ENCODE peak calls at places on chromosomes 13 and 19, in five cellular contexts. W, D, Y, C and P are unnamed samples.

GRCh38 chr13:30830638-30830965 is 75.5 kb upstream of the MEDAG start:
- DNase-seq in Y (no peak), C (no peak), D (no peak), W (peak; percentile 22), P (no peak)

GRCh38 chr19:3682741-3683404 is 17.4 kb downstream of the PIP5K1C start:
- DNase-seq in C (no peak), Y (no peak), D (peak; percentile 72), W (peak; percentile 60), P (peak; percentile 79)

GRCh38 chr19:2166741-2167738 is 3.3 kb downstream of the DOT1L start:
- DNase-seq in W (peak; percentile 67), Y (peak; percentile 59), C (no peak), D (no peak), P (peak; percentile 89)

GRCh38 chr19:49988433-49988832 is 27.5 kb upstream of the SIGLEC11 start:
- DNase-seq in Y (no peak), W (peak; percentile 83), C (no peak), D (no peak), P (no peak)

GRCh38 chr19:49896863-49897621 is at the start of gene IL4I1:
- DNase-seq in C (peak; percentile 96), W (peak; percentile 42), Y (no peak), D (no peak), P (no peak)

GRCh38 chr13:20219585-20219984 is 12.5 kb downstream of the GJB6 start:
- DNase-seq in W (no peak), Y (no peak), C (peak; percentile 23), D (no peak), P (no peak)

GRCh38 chr13:30829788-30830637 is 76.1 kb upstream of the MEDAG start:
- DNase-seq in Y (no peak), C (no peak), W (no peak), D (no peak), P (no peak)

GRCh38 chr19:49589391-49589790 is 1.6 kb upstream of the PRR12 start:
- DNase-seq in C (no peak), D (no peak), W (no peak), Y (no peak), P (no peak)

GRCh38 chr13:81171065-81171647 is 830.2 kb upstream of the SPRY2 start:
- DNase-seq in W (no peak), Y (peak; percentile 3), D (peak; percentile 3), C (no peak), P (peak; percentile 12)

DNA sequence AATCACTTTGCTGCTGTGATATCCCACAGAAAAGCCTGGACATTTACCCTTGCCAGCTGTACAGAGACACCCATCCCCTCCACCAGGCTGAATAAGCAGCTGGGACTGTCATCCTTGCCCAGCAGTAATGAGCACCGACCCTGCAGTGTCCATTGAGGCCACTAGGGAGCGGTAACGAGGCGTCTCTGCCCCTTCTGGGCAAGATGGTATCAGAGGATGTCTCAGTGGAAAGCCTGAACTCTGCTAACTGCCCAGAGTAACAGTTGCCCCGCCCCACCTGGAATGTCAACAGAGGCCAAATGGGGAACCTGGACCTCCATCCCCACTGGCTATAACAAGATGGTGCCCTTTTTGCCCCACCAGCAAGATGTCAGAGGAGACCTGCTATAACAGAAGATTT is 22.8 kb upstream of the CEACAM20 start:
- DNase-seq in D (peak; percentile 70), Y (peak; percentile 81), W (no peak), C (no peak), P (peak; percentile 40)
- TF ChIP-seq RCOR1 in D (no peak), Y (no peak), W (no peak), C (no peak), P (no peak)

DNA sequence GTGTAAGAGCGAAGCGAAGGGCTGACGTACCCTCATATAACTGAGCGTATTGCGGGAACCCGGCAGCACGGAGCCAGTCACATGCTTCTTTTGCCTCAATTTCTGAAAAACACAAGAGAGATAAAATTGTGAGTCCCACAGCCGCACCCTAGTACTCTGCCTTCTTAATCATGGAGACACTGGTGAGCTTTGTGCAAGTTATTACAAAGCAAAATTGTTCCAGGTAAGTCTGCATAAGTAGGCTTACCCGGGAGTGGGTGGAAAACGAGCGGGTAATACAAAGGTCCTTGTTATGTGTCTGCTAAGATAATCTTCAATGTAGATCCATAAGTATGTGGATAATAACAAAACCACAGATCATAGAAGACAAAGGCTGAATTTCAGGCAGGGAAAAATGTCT is 118.0 kb downstream of the STARD13 start:
- DNase-seq in Y (no peak), W (no peak), C (no peak), D (no peak), P (no peak)
- TF ChIP-seq RCOR1 in Y (no peak), W (no peak), C (no peak), D (no peak), P (no peak)

DNA sequence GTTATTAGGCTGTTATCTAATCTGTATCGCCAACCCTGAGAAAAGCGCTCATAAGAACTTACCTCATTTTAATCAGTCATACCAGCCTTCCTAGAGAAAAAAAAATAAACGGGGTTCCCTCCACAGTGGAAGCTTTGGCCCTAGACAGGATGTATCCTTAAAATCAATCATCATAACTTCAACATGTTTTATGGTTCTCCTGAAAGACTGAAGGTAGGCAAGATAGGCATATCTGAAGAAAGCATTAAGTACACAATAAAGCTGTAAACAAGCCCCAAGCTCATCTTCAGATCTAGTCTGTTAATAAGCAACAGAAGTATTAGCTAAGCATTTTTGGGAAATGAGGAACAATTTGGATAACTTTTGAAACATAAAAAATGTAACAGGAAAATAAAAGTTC is 18.7 kb upstream of the SERP2 start:
- DNase-seq in D (no peak), W (no peak), C (no peak), Y (no peak), P (no peak)
- TF ChIP-seq RCOR1 in D (no peak), W (no peak), C (no peak), Y (no peak), P (no peak)

DNA sequence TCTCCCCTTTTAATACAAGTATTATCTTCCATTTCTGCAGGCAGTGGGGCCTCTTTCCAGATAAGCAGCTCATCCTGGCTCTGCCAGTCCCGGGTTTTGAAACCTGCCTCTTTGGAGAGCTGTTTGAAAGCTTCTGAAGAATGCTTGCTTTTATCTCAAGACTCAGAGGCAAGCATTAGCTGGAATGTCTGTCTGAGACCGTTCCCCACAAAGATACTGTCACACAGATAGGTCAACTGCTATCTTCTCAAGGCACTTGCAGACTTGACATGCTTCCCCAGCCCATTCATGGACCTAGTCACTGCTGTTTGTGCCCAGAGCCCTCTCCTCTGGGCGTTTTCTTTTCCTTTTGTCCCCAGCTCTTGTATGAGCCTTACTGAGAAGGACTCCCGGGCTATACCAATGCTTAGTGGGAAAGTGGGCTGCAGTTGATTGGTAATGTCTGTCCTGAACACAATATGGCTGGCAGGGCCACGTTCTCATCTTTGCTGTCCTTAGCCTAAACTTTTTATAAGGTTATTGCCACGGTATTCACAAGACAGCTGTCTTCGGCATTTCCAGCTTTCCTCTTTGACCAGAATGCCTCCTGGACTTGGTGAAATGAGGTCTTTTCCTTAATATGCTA is 13.4 kb downstream of the SERP2 start:
- DNase-seq in C (no peak), Y (no peak), W (no peak), D (peak; percentile 60), P (no peak)
- TF ChIP-seq RCOR1 in C (no peak), Y (no peak), W (no peak), D (peak; percentile 88), P (no peak)

GRCh38 chr19:31220540-31220939 is 128.7 kb downstream of the TSHZ3 start:
- DNase-seq in Y (peak; percentile 42), W (no peak), C (no peak), D (peak; percentile 14), P (no peak)
- TF ChIP-seq RCOR1 in Y (no peak), W (no peak), C (no peak), D (no peak), P (no peak)

DNA sequence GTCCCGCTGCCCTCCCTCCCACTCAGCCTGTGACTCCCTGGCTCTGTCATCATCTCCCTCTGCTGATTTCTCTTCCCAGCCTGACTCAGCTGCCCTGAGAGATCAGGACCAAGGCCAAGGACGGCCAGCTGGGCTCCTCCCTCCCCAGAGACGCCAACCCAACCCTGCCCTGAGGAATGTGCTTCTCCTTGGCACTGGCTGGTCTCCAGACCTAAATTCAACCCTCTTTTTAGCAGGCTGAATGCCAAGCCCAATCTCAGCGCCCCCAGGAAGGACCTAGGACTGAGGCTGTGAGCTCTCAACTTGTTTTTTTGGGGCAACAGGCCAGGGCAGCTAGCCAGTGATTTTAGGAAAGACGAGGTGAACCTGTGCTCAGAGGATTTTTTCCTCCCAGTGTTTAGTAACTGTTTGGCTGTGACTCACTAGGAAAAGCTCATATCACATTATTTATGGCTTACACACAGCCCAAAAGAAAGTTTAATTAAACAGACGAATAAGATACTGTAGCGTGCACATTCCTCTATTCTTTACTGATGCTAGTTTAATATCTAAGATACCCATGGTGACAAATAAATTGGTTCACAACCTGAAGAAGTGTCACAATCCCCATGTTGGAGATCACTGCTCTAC is 7.4 kb upstream of the IGFL1 start:
- DNase-seq in Y (peak; percentile 88), D (no peak), C (no peak), W (peak; percentile 34), P (no peak)
- TF ChIP-seq RCOR1 in Y (peak; percentile 55), D (no peak), C (no peak), W (peak; percentile 68), P (no peak)

GRCh38 chr13:64675256-64675892 is 2554.8 kb downstream of the PCDH9 start:
- DNase-seq in Y (peak; percentile 86), C (no peak), D (no peak), W (peak; percentile 77), P (no peak)

GRCh38 chr13:64684108-64684507 is 2546.0 kb downstream of the PCDH9 start:
- DNase-seq in D (no peak), Y (no peak), C (no peak), W (no peak), P (no peak)

GRCh38 chr13:64684685-64685431 is 2545.3 kb downstream of the PCDH9 start:
- DNase-seq in C (no peak), Y (no peak), W (peak; percentile 36), D (no peak), P (no peak)

DNA sequence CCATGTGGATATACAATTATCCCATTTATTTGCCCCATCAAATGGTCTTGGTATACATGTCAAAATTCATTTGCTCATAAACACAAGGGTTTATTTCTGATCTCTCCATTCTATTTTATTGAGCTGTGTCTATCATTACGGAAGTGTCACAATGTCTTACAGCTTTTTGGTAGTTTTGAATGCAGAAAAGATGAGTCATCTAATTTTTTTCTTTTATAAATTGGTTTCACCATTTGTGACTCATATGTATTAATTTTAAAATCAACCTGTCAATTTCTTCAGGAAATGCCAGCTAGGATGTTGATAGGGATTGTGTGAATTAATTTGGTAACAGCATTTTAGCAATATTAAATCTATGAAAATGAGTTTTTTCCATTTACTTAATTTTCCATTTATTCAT is 2549.4 kb downstream of the PCDH9 start:
- DNase-seq in Y (no peak), W (no peak), C (no peak), D (no peak), P (no peak)
- TF ChIP-seq RCOR1 in Y (no peak), W (no peak), C (no peak), D (no peak), P (no peak)

GRCh38 chr13:72842991-72843390 is 61.1 kb downstream of the PIBF1 start:
- DNase-seq in C (no peak), W (no peak), D (no peak), Y (no peak), P (no peak)

GRCh38 chr13:72839831-72840426 is 58.0 kb downstream of the PIBF1 start:
- DNase-seq in Y (peak; percentile 60), C (peak; percentile 3), W (peak; percentile 42), D (peak; percentile 32), P (peak; percentile 56)
- TF ChIP-seq RCOR1 in Y (no peak), C (no peak), W (no peak), D (no peak), P (no peak)